ENCODE peak calls at places on chromosomes 1 and 21, in seven cellular contexts. One of them, this sample, is unnamed.

GRCh38 chr1:87084247-87084836 is 169.9 kb downstream of the HS2ST1 start:
- DNase-seq in fibroblast of lung: peak; percentile 78
- DNase-seq in breast epithelium: no peak
- DNase-seq in left ventricle myocardium inferior: no peak
- DNase-seq in heart right ventricle: no peak
- DNase-seq in body of pancreas: no peak
- DNase-seq in tibial artery: no peak
- DNase-seq in this sample: no peak

GRCh38 chr21:33901421-33902288 is 13.9 kb downstream of the ATP5PO start:
- DNase-seq in fibroblast of lung: peak; percentile 63
- DNase-seq in breast epithelium: no peak
- DNase-seq in left ventricle myocardium inferior: no peak
- DNase-seq in heart right ventricle: no peak
- DNase-seq in body of pancreas: no peak
- DNase-seq in tibial artery: peak; percentile 31
- DNase-seq in this sample: peak; percentile 84

GRCh38 chr1:85264150-85264549 is 4.7 kb upstream of the C1orf52 start:
- DNase-seq in fibroblast of lung: no peak
- DNase-seq in breast epithelium: no peak
- DNase-seq in left ventricle myocardium inferior: no peak
- DNase-seq in heart right ventricle: no peak
- DNase-seq in body of pancreas: no peak
- DNase-seq in tibial artery: no peak
- DNase-seq in this sample: no peak

GRCh38 chr1:14909273-14909672 is 244.3 kb upstream of the TMEM51 start:
- DNase-seq in fibroblast of lung: no peak
- DNase-seq in breast epithelium: no peak
- DNase-seq in left ventricle myocardium inferior: no peak
- DNase-seq in heart right ventricle: no peak
- DNase-seq in body of pancreas: no peak
- DNase-seq in tibial artery: no peak
- DNase-seq in this sample: no peak

GRCh38 chr1:42777860-42778259 is 6.9 kb upstream of the TMEM269 start:
- DNase-seq in fibroblast of lung: peak; percentile 58
- DNase-seq in breast epithelium: no peak
- DNase-seq in left ventricle myocardium inferior: no peak
- DNase-seq in heart right ventricle: no peak
- DNase-seq in body of pancreas: no peak
- DNase-seq in tibial artery: no peak
- DNase-seq in this sample: peak; percentile 53

GRCh38 chr1:221462345-221462744 is 279.5 kb downstream of the DUSP10 start:
- DNase-seq in fibroblast of lung: peak; percentile 46
- DNase-seq in breast epithelium: no peak
- DNase-seq in left ventricle myocardium inferior: no peak
- DNase-seq in heart right ventricle: no peak
- DNase-seq in body of pancreas: no peak
- DNase-seq in tibial artery: no peak
- DNase-seq in this sample: no peak

GRCh38 chr1:156167536-156167935 is 14.2 kb downstream of the SEMA4A start:
- DNase-seq in fibroblast of lung: no peak
- DNase-seq in breast epithelium: no peak
- DNase-seq in left ventricle myocardium inferior: no peak
- DNase-seq in heart right ventricle: no peak
- DNase-seq in body of pancreas: no peak
- DNase-seq in tibial artery: no peak
- DNase-seq in this sample: no peak

GRCh38 chr1:241499910-241500309 is 19.6 kb downstream of the FH start:
- DNase-seq in fibroblast of lung: peak; percentile 77
- DNase-seq in breast epithelium: no peak
- DNase-seq in left ventricle myocardium inferior: no peak
- DNase-seq in heart right ventricle: no peak
- DNase-seq in body of pancreas: no peak
- DNase-seq in tibial artery: no peak
- DNase-seq in this sample: peak; percentile 26

GRCh38 chr1:162080472-162081015 is 11.1 kb downstream of the NOS1AP start:
- DNase-seq in fibroblast of lung: no peak
- DNase-seq in breast epithelium: no peak
- DNase-seq in left ventricle myocardium inferior: no peak
- DNase-seq in heart right ventricle: no peak
- DNase-seq in body of pancreas: no peak
- DNase-seq in tibial artery: no peak
- DNase-seq in this sample: no peak

GRCh38 chr1:91844862-91845528 is 41.0 kb downstream of the TGFBR3 start:
- DNase-seq in fibroblast of lung: peak; percentile 96
- DNase-seq in breast epithelium: no peak
- DNase-seq in left ventricle myocardium inferior: peak; percentile 48
- DNase-seq in heart right ventricle: peak; percentile 27
- DNase-seq in body of pancreas: peak; percentile 26
- DNase-seq in tibial artery: peak; percentile 82
- DNase-seq in this sample: no peak

GRCh38 chr1:48966583-48966982 is 189.9 kb upstream of the BEND5 start:
- DNase-seq in fibroblast of lung: no peak
- DNase-seq in breast epithelium: no peak
- DNase-seq in left ventricle myocardium inferior: no peak
- DNase-seq in heart right ventricle: no peak
- DNase-seq in body of pancreas: no peak
- DNase-seq in tibial artery: no peak
- DNase-seq in this sample: no peak

GRCh38 chr1:3895279-3895950 is 4.7 kb downstream of the C1orf174 start:
- DNase-seq in fibroblast of lung: no peak
- DNase-seq in breast epithelium: no peak
- DNase-seq in left ventricle myocardium inferior: no peak
- DNase-seq in heart right ventricle: no peak
- DNase-seq in body of pancreas: no peak
- DNase-seq in tibial artery: no peak
- DNase-seq in this sample: no peak

GRCh38 chr1:232278925-232279324 is 351.0 kb downstream of the SIPA1L2 start:
- DNase-seq in fibroblast of lung: no peak
- DNase-seq in breast epithelium: no peak
- DNase-seq in left ventricle myocardium inferior: no peak
- DNase-seq in heart right ventricle: no peak
- DNase-seq in body of pancreas: no peak
- DNase-seq in tibial artery: no peak
- DNase-seq in this sample: no peak

GRCh38 chr1:21930629-21931170 is 6.4 kb downstream of the HSPG2 start:
- DNase-seq in fibroblast of lung: no peak
- DNase-seq in breast epithelium: no peak
- DNase-seq in left ventricle myocardium inferior: no peak
- DNase-seq in heart right ventricle: no peak
- DNase-seq in body of pancreas: no peak
- DNase-seq in tibial artery: no peak
- DNase-seq in this sample: no peak

GRCh38 chr1:21927531-21928237 is 9.4 kb downstream of the HSPG2 start:
- DNase-seq in fibroblast of lung: peak; percentile 65
- DNase-seq in breast epithelium: no peak
- DNase-seq in left ventricle myocardium inferior: peak; percentile 85
- DNase-seq in heart right ventricle: peak; percentile 65
- DNase-seq in body of pancreas: no peak
- DNase-seq in tibial artery: peak; percentile 76
- DNase-seq in this sample: no peak

GRCh38 chr1:21931171-21932093 is 5.7 kb downstream of the HSPG2 start:
- DNase-seq in fibroblast of lung: peak; percentile 88
- DNase-seq in breast epithelium: no peak
- DNase-seq in left ventricle myocardium inferior: peak; percentile 78
- DNase-seq in heart right ventricle: peak; percentile 71
- DNase-seq in body of pancreas: peak; percentile 66
- DNase-seq in tibial artery: peak; percentile 86
- DNase-seq in this sample: peak; percentile 77

GRCh38 chr1:21932127-21932526 is 5.0 kb downstream of the HSPG2 start:
- DNase-seq in fibroblast of lung: peak; percentile 75
- DNase-seq in breast epithelium: no peak
- DNase-seq in left ventricle myocardium inferior: no peak
- DNase-seq in heart right ventricle: no peak
- DNase-seq in body of pancreas: no peak
- DNase-seq in tibial artery: peak; percentile 87
- DNase-seq in this sample: no peak

DNA sequence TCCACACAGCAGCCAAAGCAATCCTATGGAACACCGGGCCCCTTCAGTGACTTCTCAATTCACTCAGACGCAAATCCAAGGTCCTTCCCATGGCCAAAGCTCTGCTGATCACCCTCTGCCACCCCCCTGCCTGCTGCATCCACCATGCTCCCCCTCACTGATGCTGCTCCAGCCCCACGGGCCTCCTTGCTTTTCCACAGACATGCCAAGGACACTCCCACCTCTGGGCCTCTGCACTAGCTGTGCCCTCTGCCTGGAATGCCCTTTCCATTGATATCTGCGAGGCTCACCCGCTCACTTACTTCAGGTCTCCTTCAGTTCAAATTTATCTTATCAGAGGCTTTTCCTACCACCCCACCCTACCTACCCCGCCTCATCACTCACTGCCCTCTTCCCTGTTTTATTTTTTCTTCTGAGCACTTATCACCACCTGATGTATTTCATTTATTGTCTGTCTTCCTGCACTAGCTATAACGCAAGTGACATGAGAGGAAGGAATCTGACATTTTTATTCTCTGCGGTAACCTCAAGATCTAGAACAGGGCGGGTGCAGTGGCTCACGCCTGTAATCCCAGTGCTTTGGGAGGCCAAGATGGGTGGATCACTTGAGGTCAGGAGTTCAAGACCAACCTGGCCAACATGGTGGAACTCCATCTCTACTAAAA is 7.0 kb downstream of the HSPG2 start:
- DNase-seq in fibroblast of lung: no peak
- DNase-seq in breast epithelium: no peak
- DNase-seq in left ventricle myocardium inferior: no peak
- DNase-seq in heart right ventricle: peak; percentile 40
- DNase-seq in body of pancreas: no peak
- DNase-seq in tibial artery: no peak
- DNase-seq in this sample: no peak
- H3K4me1 ChIP-seq in fibroblast of lung: peaks cover 58% of the 10 kb centered on the region
- H3K4me1 ChIP-seq in breast epithelium: peaks cover 15% of the 10 kb centered on the region
- H3K4me1 ChIP-seq in left ventricle myocardium inferior: peaks cover 100% of the 10 kb centered on the region
- H3K4me1 ChIP-seq in heart right ventricle: peaks cover 81% of the 10 kb centered on the region
- H3K4me1 ChIP-seq in body of pancreas: peaks cover 64% of the 10 kb centered on the region
- H3K4me1 ChIP-seq in tibial artery: peaks cover 27% of the 10 kb centered on the region
- H3K4me1 ChIP-seq in this sample: peaks cover 54% of the 10 kb centered on the region

GRCh38 chr21:26833460-26833939 is 11.7 kb downstream of the ADAMTS1 start:
- DNase-seq in fibroblast of lung: no peak
- DNase-seq in breast epithelium: no peak
- DNase-seq in left ventricle myocardium inferior: no peak
- DNase-seq in heart right ventricle: no peak
- DNase-seq in body of pancreas: no peak
- DNase-seq in tibial artery: no peak
- DNase-seq in this sample: no peak

GRCh38 chr21:26835714-26836265 is 9.4 kb downstream of the ADAMTS1 start:
- DNase-seq in fibroblast of lung: no peak
- DNase-seq in breast epithelium: no peak
- DNase-seq in left ventricle myocardium inferior: no peak
- DNase-seq in heart right ventricle: no peak
- DNase-seq in body of pancreas: no peak
- DNase-seq in tibial artery: no peak
- DNase-seq in this sample: no peak

GRCh38 chr21:26836546-26836945 is 8.7 kb downstream of the ADAMTS1 start:
- DNase-seq in fibroblast of lung: peak; percentile 32
- DNase-seq in breast epithelium: no peak
- DNase-seq in left ventricle myocardium inferior: no peak
- DNase-seq in heart right ventricle: no peak
- DNase-seq in body of pancreas: no peak
- DNase-seq in tibial artery: no peak
- DNase-seq in this sample: no peak

GRCh38 chr21:26834181-26834945 is 10.8 kb downstream of the ADAMTS1 start:
- DNase-seq in fibroblast of lung: peak; percentile 56
- DNase-seq in breast epithelium: no peak
- DNase-seq in left ventricle myocardium inferior: no peak
- DNase-seq in heart right ventricle: no peak
- DNase-seq in body of pancreas: no peak
- DNase-seq in tibial artery: no peak
- DNase-seq in this sample: no peak

DNA sequence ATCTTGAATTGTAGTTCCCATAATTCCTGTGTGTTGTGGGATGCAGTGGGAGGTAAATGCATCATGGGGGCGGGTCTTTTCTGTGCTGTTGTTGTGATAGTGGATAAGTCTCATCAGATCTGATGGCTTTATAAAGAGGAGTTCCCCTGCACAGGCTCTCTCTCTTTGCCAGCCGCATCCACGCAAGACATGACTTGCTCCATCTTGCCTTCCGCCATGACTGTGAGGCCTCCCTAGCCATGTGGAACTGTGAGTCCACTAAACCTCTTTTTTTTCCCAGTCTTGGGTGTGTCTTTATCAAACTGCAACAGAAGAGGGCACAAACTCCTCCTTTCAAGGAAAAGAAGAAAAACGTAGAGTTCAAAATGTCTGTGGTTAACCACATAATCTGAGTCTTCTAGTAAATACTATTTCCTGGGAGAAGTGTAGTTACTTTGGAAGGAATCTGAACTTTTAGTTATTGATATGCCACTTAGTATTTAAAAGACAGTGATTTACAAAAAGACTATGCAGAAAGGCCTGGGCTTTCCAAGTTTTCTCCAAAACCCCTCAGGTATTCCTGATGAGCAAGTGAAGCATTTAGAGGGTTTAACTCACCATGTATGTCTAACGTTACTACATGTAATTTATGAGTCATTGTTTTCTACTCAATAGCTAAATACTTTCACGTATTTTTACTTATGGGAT is 10.0 kb downstream of the ADAMTS1 start:
- DNase-seq in fibroblast of lung: peak; percentile 88
- DNase-seq in breast epithelium: no peak
- DNase-seq in left ventricle myocardium inferior: no peak
- DNase-seq in heart right ventricle: no peak
- DNase-seq in body of pancreas: no peak
- DNase-seq in tibial artery: no peak
- DNase-seq in this sample: peak; percentile 51
- H3K4me3 ChIP-seq in fibroblast of lung: no peak overlapping the region
- H3K4me3 ChIP-seq in breast epithelium: no peak overlapping the region
- H3K4me3 ChIP-seq in left ventricle myocardium inferior: no peak overlapping the region
- H3K4me3 ChIP-seq in heart right ventricle: no peak overlapping the region
- H3K4me3 ChIP-seq in body of pancreas: no peak overlapping the region
- H3K4me3 ChIP-seq in tibial artery: no peak overlapping the region
- H3K4me3 ChIP-seq in this sample: no peak overlapping the region

GRCh38 chr1:94044290-94044790 is 76.6 kb downstream of the ABCA4 start:
- DNase-seq in fibroblast of lung: no peak
- DNase-seq in breast epithelium: peak; percentile 84
- DNase-seq in left ventricle myocardium inferior: peak; percentile 72
- DNase-seq in heart right ventricle: peak; percentile 68
- DNase-seq in body of pancreas: peak; percentile 48
- DNase-seq in tibial artery: peak; percentile 46
- DNase-seq in this sample: peak; percentile 71
- H3K4me1 ChIP-seq in fibroblast of lung: peaks cover 6% of the 10 kb centered on the region
- H3K4me1 ChIP-seq in breast epithelium: no peaks in the 10 kb centered on the region
- H3K4me1 ChIP-seq in left ventricle myocardium inferior: peaks cover 86% of the 10 kb centered on the region
- H3K4me1 ChIP-seq in heart right ventricle: peaks cover 48% of the 10 kb centered on the region
- H3K4me1 ChIP-seq in body of pancreas: peaks cover 15% of the 10 kb centered on the region
- H3K4me1 ChIP-seq in tibial artery: no peaks in the 10 kb centered on the region
- H3K4me1 ChIP-seq in this sample: peaks cover 12% of the 10 kb centered on the region

DNA sequence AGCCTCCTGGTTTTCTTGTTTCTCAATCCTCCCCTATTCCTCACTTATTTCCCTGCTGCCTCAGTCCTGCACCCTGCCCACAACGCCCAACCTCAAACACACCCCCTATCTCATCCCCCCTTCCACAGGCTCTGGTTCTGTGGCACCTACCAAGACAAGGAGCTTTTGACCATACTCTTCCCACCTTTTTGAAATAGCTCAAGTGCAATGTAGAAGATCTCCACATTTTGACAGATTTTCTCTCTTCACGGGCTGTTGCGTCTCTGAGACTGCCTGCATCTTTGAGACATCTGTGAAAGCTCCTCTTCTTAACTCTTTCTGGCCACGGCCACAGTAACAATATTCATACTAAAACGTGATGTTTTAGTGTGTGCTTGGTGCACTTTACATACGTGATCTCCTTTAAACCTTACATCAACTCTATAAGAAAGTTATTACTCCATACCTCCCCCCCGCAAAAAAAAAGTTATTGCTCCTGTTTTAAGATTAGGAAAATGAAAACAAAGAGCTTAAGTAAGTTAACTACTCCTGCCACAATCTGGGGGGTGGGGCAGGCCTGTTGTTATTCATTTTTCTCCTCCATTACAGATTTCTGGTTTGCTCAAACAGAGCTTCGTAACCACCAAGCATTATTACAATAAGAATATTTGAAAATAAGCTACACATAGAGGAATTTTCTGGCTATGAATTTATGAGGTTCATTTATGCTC is 1.8 kb upstream of the SERBP1 start:
- DNase-seq in fibroblast of lung: no peak
- DNase-seq in breast epithelium: no peak
- DNase-seq in left ventricle myocardium inferior: no peak
- DNase-seq in heart right ventricle: no peak
- DNase-seq in body of pancreas: no peak
- DNase-seq in tibial artery: no peak
- DNase-seq in this sample: peak; percentile 27
- H3K4me3 ChIP-seq in fibroblast of lung: no peak overlapping the region
- H3K4me3 ChIP-seq in breast epithelium: peak overlapping the region; percentile 79
- H3K4me3 ChIP-seq in left ventricle myocardium inferior: peak overlapping the region; percentile 88
- H3K4me3 ChIP-seq in heart right ventricle: no peak overlapping the region
- H3K4me3 ChIP-seq in body of pancreas: no peak overlapping the region
- H3K4me3 ChIP-seq in tibial artery: peak overlapping the region; percentile 81
- H3K4me3 ChIP-seq in this sample: peak overlapping the region; percentile 78